ENCODE peak calls at places on chromosomes 7 and 10, in five cellular contexts. A, R, C, W and E are unnamed samples.

GRCh38 chr10:96789571-96790108 is 42.5 kb upstream of the LCOR start:
- DNase-seq in A (no peak), R (no peak), C (peak), W (peak), E (no peak)

GRCh38 chr7:148954766-148955165 is 70.7 kb upstream of the EZH2 start:
- DNase-seq in A (no peak), R (no peak), C (no peak), W (no peak), E (no peak)

GRCh38 chr10:78361031-78361430 is 327.4 kb downstream of the RPS24 start:
- DNase-seq in A (no peak), R (no peak), C (no peak), W (no peak), E (no peak)

GRCh38 chr7:106982415-106982814 is 62.1 kb upstream of the PRKAR2B start:
- DNase-seq in A (no peak), R (peak), C (no peak), W (no peak), E (no peak)

GRCh38 chr7:2473496-2474180 is 2.6 kb downstream of the GRIFIN start:
- DNase-seq in A (no peak), R (no peak), C (no peak), W (no peak), E (no peak)

GRCh38 chr10:314871-315270 is 179.6 kb downstream of the ZMYND11 start:
- DNase-seq in A (no peak), R (no peak), C (peak), W (no peak), E (no peak)

GRCh38 chr10:132237871-132238270 is 51.1 kb downstream of the DPYSL4 start:
- DNase-seq in A (no peak), R (no peak), C (no peak), W (no peak), E (no peak)

GRCh38 chr7:40105879-40106473 is 28.4 kb downstream of the MPLKIP start:
- DNase-seq in A (no peak), R (no peak), C (no peak), W (no peak), E (no peak)

GRCh38 chr10:118842826-118843624 is 88.3 kb upstream of the CACUL1 start:
- DNase-seq in A (no peak), R (no peak), C (no peak), W (no peak), E (no peak)

GRCh38 chr7:48168159-48168558 is 3.1 kb upstream of the ABCA13 start:
- DNase-seq in A (no peak), R (no peak), C (peak), W (peak), E (peak)

GRCh38 chr10:122487231-122487765 is 25.9 kb downstream of the HTRA1 start:
- DNase-seq in A (no peak), R (no peak), C (no peak), W (no peak), E (peak)

GRCh38 chr10:68434657-68435056 is 27.6 kb upstream of the RUFY2 start:
- DNase-seq in A (no peak), R (no peak), C (no peak), W (no peak), E (peak)

GRCh38 chr7:25897261-25897782 is 254.7 kb upstream of the NFE2L3 start:
- DNase-seq in A (no peak), R (no peak), C (no peak), W (no peak), E (no peak)

GRCh38 chr7:158760445-158760764 is 55.8 kb upstream of the NCAPG2 start:
- DNase-seq in A (no peak), R (no peak), C (no peak), W (no peak), E (no peak)

GRCh38 chr7:148909560-148909959 is 25.5 kb upstream of the EZH2 start:
- DNase-seq in A (no peak), R (no peak), C (no peak), W (no peak), E (no peak)

GRCh38 chr10:43214071-43214955 is 52.6 kb downstream of the RASGEF1A start:
- DNase-seq in A (no peak), R (no peak), C (no peak), W (no peak), E (peak)

GRCh38 chr7:157335991-157336382 is 817 bp upstream of the DNAJB6 start:
- DNase-seq in A (no peak), R (no peak), C (no peak), W (no peak), E (no peak)

GRCh38 chr7:157485961-157486510 is 149.2 kb downstream of the DNAJB6 start:
- DNase-seq in A (no peak), R (no peak), C (no peak), W (no peak), E (no peak)

GRCh38 chr7:85102813-85103350 is 84.0 kb downstream of the SEMA3D start:
- DNase-seq in A (no peak), R (no peak), C (no peak), W (no peak), E (no peak)

GRCh38 chr7:151139071-151139521 is 28.4 kb downstream of the GBX1 start:
- DNase-seq in A (no peak), R (no peak), C (no peak), W (no peak), E (no peak)
- H3K4me3 ChIP-seq in A (no peak), R (no peak), C (no peak), W (no peak), E (no peak)

GRCh38 chr7:28957822-28958234 is 302 bp downstream of the TRIL start:
- DNase-seq in A (no peak), R (no peak), C (no peak), W (no peak), E (peak)
- TF ChIP-seq CTCF in A (no peak), R (no peak), C (no peak), W (no peak), E (no peak)

GRCh38 chr10:110764793-110765512 is 106.8 kb upstream of the PDCD4 start:
- DNase-seq in A (no peak), R (no peak), C (no peak), W (no peak), E (no peak)
- H3K4me3 ChIP-seq in A (peak), R (no peak), C (no peak), W (no peak), E (no peak)

GRCh38 chr10:73730153-73730906 is 13.8 kb upstream of the SEC24C start:
- DNase-seq in A (peak), R (peak), C (peak), W (peak), E (peak)

GRCh38 chr10:73732426-73732825 is 11.7 kb upstream of the SEC24C start:
- DNase-seq in A (no peak), R (no peak), C (no peak), W (no peak), E (no peak)

GRCh38 chr10:73734028-73734720 is 10.0 kb upstream of the SEC24C start:
- DNase-seq in A (no peak), R (no peak), C (no peak), W (no peak), E (no peak)

GRCh38 chr10:73732931-73733623 is 11.1 kb upstream of the SEC24C start:
- DNase-seq in A (no peak), R (no peak), C (no peak), W (no peak), E (no peak)

GRCh38 chr10:73731588-73732375 is 12.4 kb upstream of the SEC24C start:
- DNase-seq in A (no peak), R (peak), C (no peak), W (no peak), E (no peak)
- TF ChIP-seq CTCF in A (no peak), R (no peak), C (no peak), W (no peak), E (no peak)

DNA sequence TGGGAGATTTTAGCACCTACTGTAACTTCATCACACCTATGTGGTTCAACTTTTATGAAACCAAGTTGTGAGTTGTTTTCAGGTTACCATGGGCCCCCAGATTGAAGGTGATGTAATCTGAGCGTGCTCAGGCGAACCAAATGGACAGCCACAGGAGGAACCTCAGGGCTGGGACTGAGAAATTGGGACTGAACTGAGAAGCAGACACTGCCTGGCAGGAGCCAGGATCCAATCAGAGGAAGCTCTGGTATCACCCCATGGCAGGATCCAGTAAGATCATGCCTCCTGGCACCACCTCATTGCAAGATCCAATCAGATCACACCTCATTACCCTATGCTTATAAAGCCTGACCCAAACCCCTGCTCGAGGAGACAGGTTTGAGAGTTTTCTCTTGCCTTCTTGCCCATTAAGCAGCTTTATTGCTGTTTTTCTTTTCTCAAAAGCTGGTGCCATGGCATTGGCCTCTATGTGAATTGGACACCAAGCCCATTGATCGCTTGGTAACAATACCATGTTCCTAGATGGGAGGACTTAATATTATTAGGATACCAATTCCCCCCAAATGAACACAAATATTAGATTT is 43.2 kb upstream of the GDF10 start:
- DNase-seq in A (no peak), R (no peak), C (no peak), W (no peak), E (no peak)
- H3K4me3 ChIP-seq in A (no peak), R (no peak), C (no peak), W (no peak), E (no peak)

GRCh38 chr7:136213012-136213411 is 235.9 kb upstream of the MTPN start:
- DNase-seq in A (no peak), R (no peak), C (no peak), W (no peak), E (no peak)

DNA sequence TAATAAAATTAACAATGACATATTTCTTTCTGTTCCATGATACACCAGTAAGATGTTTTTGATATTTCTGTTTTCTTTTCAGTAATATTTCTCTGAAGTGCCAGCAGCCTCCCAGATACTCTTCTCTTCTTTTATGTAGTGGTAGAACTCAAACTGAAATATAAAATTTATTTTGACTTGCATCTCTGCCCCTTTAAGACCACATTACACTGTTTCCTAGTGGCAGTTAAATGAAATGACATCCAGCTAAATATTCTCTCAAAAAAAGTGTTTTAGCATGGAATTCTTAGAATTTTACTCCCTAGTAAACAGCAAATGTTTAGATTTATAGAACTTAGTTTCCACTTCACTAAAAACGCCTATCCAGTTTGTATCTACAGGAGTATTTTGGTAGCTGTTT is 237.2 kb upstream of the MTPN start:
- DNase-seq in A (no peak), R (no peak), C (no peak), W (no peak), E (no peak)
- TF ChIP-seq CTCF in A (no peak), R (no peak), C (peak), W (no peak), E (no peak)

GRCh38 chr7:152669758-152670157 is 6.2 kb downstream of the XRCC2 start:
- DNase-seq in A (no peak), R (no peak), C (no peak), W (no peak), E (no peak)
- H3K4me3 ChIP-seq in A (no peak), R (no peak), C (no peak), W (no peak), E (no peak)

GRCh38 chr10:87092861-87093460 is 1.7 kb downstream of the GLUD1 start:
- DNase-seq in A (no peak), R (peak), C (peak), W (peak), E (peak)
- TF ChIP-seq CTCF in A (no peak), R (no peak), C (no peak), W (peak), E (no peak)